ENCODE peak calls at places on chromosomes 12 and 14, in seven cellular contexts. Y is AG10803, G is fibroblast of mammary gland, U is NT2/D1, Q is left ventricle myocardium inferior, M is HEK293T, F is AG09309. N is an unnamed sample.

GRCh38 chr14:89190779-89191513 is 226.1 kb downstream of the FOXN3 start:
- DNase-seq in Y (no peak), M (no peak), G (no peak), F (no peak), U (no peak), Q (no peak), N (no peak)

GRCh38 chr14:95071649-95072256 is 85.6 kb downstream of the DICER1 start:
- DNase-seq in F (no peak), Q (no peak), M (no peak), Y (no peak), U (no peak), G (no peak), N (no peak)

GRCh38 chr12:103930787-103931536 is 752 bp downstream of the HSP90B1 start:
- DNase-seq in U (no peak), G (peak), M (peak), Y (peak), Q (peak), F (no peak), N (no peak)

GRCh38 chr12:56186957-56187356 is 2.3 kb downstream of the SMARCC2 start:
- DNase-seq in U (no peak), M (no peak), Q (no peak), G (no peak), F (no peak), Y (no peak), N (no peak)

GRCh38 chr12:4148418-4149056 is 125.0 kb upstream of the CCND2 start:
- DNase-seq in G (no peak), U (no peak), Q (peak), M (no peak), F (no peak), Y (no peak), N (no peak)

GRCh38 chr14:64954491-64955240 is 12.1 kb upstream of the GPX2 start:
- DNase-seq in U (no peak), M (no peak), Q (no peak), F (no peak), G (no peak), Y (no peak), N (no peak)

GRCh38 chr14:77804592-77804991 is 4.7 kb downstream of the ADCK1 start:
- DNase-seq in F (no peak), Q (no peak), U (no peak), Y (no peak), M (peak), G (peak), N (no peak)

GRCh38 chr14:56124296-56124695 is 6.1 kb downstream of the PELI2 start:
- DNase-seq in Y (peak), G (no peak), M (no peak), F (no peak), Q (no peak), U (no peak), N (no peak)

GRCh38 chr12:130431176-130431575 is 93.5 kb downstream of the PIWIL1 start:
- DNase-seq in G (no peak), U (no peak), M (no peak), Q (no peak), F (no peak), Y (no peak), N (no peak)

GRCh38 chr12:103905730-103906349 is 24.4 kb upstream of the HSP90B1 start:
- DNase-seq in Y (no peak), F (no peak), Q (no peak), M (no peak), G (no peak), U (no peak), N (no peak)